ENCODE peak calls at places on chromosome 16, in seven cellular contexts. U is mesenchymal stem cell, Y is H9, M is neuronal stem cell, R is mesendoderm, V is IMR-90, X is H1. F is an unnamed sample.

GRCh38 chr16:4058386-4058785 is 57.9 kb downstream of the ADCY9 start:
- DNase-seq in X (peak; percentile 33), R (no peak), U (no peak), Y (no peak), V (peak; percentile 44), M (no peak), F (no peak)

GRCh38 chr16:48963306-48963705 is 318.3 kb downstream of the CBLN1 start:
- DNase-seq in U (peak; percentile 37), Y (no peak), X (no peak), M (no peak), V (peak; percentile 53), R (peak; percentile 57), F (peak; percentile 51)

GRCh38 chr16:84270531-84270930 is 24.1 kb upstream of the WFDC1 start:
- DNase-seq in U (no peak), X (no peak), Y (no peak), V (no peak), R (no peak), M (no peak), F (no peak)

GRCh38 chr16:75864243-75864642 is 138.0 kb upstream of the CPHXL start:
- DNase-seq in R (no peak), M (no peak), X (no peak), Y (no peak), U (no peak), V (no peak), F (no peak)

GRCh38 chr16:89095401-89095974 is 1.8 kb downstream of the ACSF3 start:
- DNase-seq in U (no peak), M (no peak), Y (no peak), V (no peak), X (peak; percentile 58), R (no peak), F (no peak)

GRCh38 chr16:67157892-67158635 is 1.6 kb downstream of the TRADD start:
- DNase-seq in V (no peak), M (no peak), Y (no peak), R (no peak), X (no peak), U (no peak), F (no peak)

GRCh38 chr16:2062801-2063200 is 15.0 kb downstream of the TSC2 start:
- DNase-seq in U (no peak), R (no peak), X (no peak), M (no peak), V (no peak), Y (no peak), F (no peak)

GRCh38 chr16:28192811-28193529 is 18.8 kb downstream of the XPO6 start:
- DNase-seq in U (no peak), X (no peak), Y (no peak), V (no peak), M (no peak), R (no peak), F (no peak)

GRCh38 chr16:89431616-89432015 is 58.7 kb downstream of the ANKRD11 start:
- DNase-seq in R (no peak), M (no peak), Y (no peak), X (no peak), U (no peak), V (no peak), F (no peak)

GRCh38 chr16:84569382-84569987 is 48.4 kb downstream of the COTL1 start:
- DNase-seq in X (no peak), U (no peak), Y (no peak), M (no peak), R (no peak), V (no peak), F (peak; percentile 42)

GRCh38 chr16:55717326-55717725 is 61.5 kb downstream of the SLC6A2 start:
- DNase-seq in Y (no peak), V (no peak), R (no peak), X (no peak), M (no peak), U (no peak), F (no peak)

GRCh38 chr16:59195242-59195641 is 461.1 kb upstream of the GOT2 start:
- DNase-seq in V (no peak), Y (no peak), R (no peak), U (no peak), X (no peak), M (no peak), F (no peak)

GRCh38 chr16:48098472-48098871 is 57.3 kb downstream of the ABCC12 start:
- DNase-seq in M (no peak), R (no peak), U (no peak), X (no peak), V (peak; percentile 12), Y (no peak), F (no peak)

GRCh38 chr16:17237350-17237944 is 233.3 kb downstream of the XYLT1 start:
- DNase-seq in R (no peak), U (no peak), V (no peak), X (no peak), M (no peak), Y (no peak), F (no peak)

GRCh38 chr16:55912022-55912421 is 36.8 kb upstream of the CES5A start:
- DNase-seq in M (no peak), R (no peak), U (no peak), Y (no peak), V (no peak), X (no peak), F (no peak)

GRCh38 chr16:72983728-72984350 is 64.1 kb downstream of the ZFHX3 start:
- DNase-seq in X (no peak), Y (no peak), M (no peak), V (no peak), R (no peak), U (no peak), F (no peak)

GRCh38 chr16:88772871-88773811 is 11.9 kb downstream of the PIEZO1 start:
- DNase-seq in R (peak; percentile 49), Y (no peak), U (peak; percentile 96), V (peak; percentile 95), M (no peak), X (no peak), F (peak; percentile 93)

GRCh38 chr16:27332105-27332504 is 18.3 kb downstream of the IL4R start:
- DNase-seq in R (peak; percentile 32), V (no peak), Y (no peak), M (no peak), X (no peak), U (no peak), F (no peak)

GRCh38 chr16:80938035-80938927 is 68.4 kb downstream of the CMC2 start:
- DNase-seq in V (peak; percentile 94), R (peak; percentile 66), M (peak; percentile 75), U (peak; percentile 37), X (no peak), Y (no peak), F (no peak)

GRCh38 chr16:4378202-4378666 is 6.6 kb downstream of the VASN start:
- DNase-seq in Y (no peak), M (no peak), U (no peak), R (no peak), V (no peak), X (no peak), F (no peak)

GRCh38 chr16:88013091-88013609 is 61.9 kb downstream of the BANP start:
- DNase-seq in R (no peak), V (peak; percentile 11), Y (no peak), X (no peak), U (peak; percentile 77), M (no peak), F (no peak)

GRCh38 chr16:55000595-55000994 is 69.9 kb downstream of the IRX5 start:
- DNase-seq in Y (no peak), U (no peak), V (no peak), X (no peak), M (no peak), R (no peak), F (no peak)

GRCh38 chr16:89164436-89164835 is 7.1 kb upstream of the CDH15 start:
- DNase-seq in V (no peak), X (no peak), R (no peak), U (no peak), M (peak; percentile 40), Y (no peak), F (no peak)

GRCh38 chr16:22207715-22208360 is 1.8 kb downstream of the EEF2K start:
- DNase-seq in Y (no peak), U (no peak), V (no peak), M (no peak), X (no peak), R (no peak), F (no peak)
- H2AK5ac ChIP-seq in Y (no peak overlapping the region), U (no peak overlapping the region), V (peak overlapping the region; percentile 5), M (peak overlapping the region; percentile 50), X (peak overlapping the region; percentile 9), R (no peak overlapping the region), F (no peak overlapping the region)

GRCh38 chr16:57748596-57748995 is 13.0 kb downstream of the KATNB1 start:
- DNase-seq in U (no peak), R (no peak), M (no peak), Y (peak; percentile 18), X (no peak), V (no peak), F (peak; percentile 80)

GRCh38 chr16:57747496-57747895 is 11.9 kb downstream of the KATNB1 start:
- DNase-seq in V (no peak), X (no peak), R (no peak), Y (peak; percentile 20), M (no peak), U (no peak), F (no peak)

GRCh38 chr16:57749101-57749692 is 13.6 kb downstream of the KATNB1 start:
- DNase-seq in M (no peak), V (no peak), U (no peak), R (no peak), X (no peak), Y (no peak), F (no peak)

GRCh38 chr16:57747091-57747490 is 11.5 kb downstream of the KATNB1 start:
- DNase-seq in M (no peak), R (no peak), X (no peak), U (no peak), V (no peak), Y (no peak), F (no peak)

GRCh38 chr16:57747996-57748395 is 12.4 kb downstream of the KATNB1 start:
- DNase-seq in M (no peak), X (no peak), R (no peak), Y (no peak), U (no peak), V (no peak), F (no peak)
- H2AK5ac ChIP-seq in M (no peak overlapping the region), X (no peak overlapping the region), R (no peak overlapping the region), Y (no peak overlapping the region), U (no peak overlapping the region), V (no peak overlapping the region), F (no peak overlapping the region)

GRCh38 chr16:23608194-23608593 is 12.1 kb upstream of the NDUFAB1 start:
- DNase-seq in M (no peak), X (no peak), U (peak; percentile 31), R (no peak), Y (no peak), V (peak; percentile 71), F (no peak)

GRCh38 chr16:23609929-23610328 is 13.8 kb upstream of the NDUFAB1 start:
- DNase-seq in X (no peak), M (no peak), U (no peak), V (no peak), R (no peak), Y (no peak), F (no peak)

GRCh38 chr16:23611936-23612335 is 15.8 kb upstream of the NDUFAB1 start:
- DNase-seq in M (no peak), X (no peak), U (no peak), Y (no peak), V (no peak), R (no peak), F (no peak)

GRCh38 chr16:23607740-23608139 is 11.6 kb upstream of the NDUFAB1 start:
- DNase-seq in V (peak; percentile 47), M (no peak), R (peak; percentile 9), Y (no peak), X (no peak), U (no peak), F (no peak)
- H2AK5ac ChIP-seq in V (no peak overlapping the region), M (no peak overlapping the region), R (no peak overlapping the region), Y (no peak overlapping the region), X (no peak overlapping the region), U (no peak overlapping the region), F (no peak overlapping the region)

GRCh38 chr16:155031-155398 is 2.6 kb downstream of the HBZ start:
- DNase-seq in U (no peak), M (no peak), X (no peak), R (no peak), V (no peak), Y (no peak), F (no peak)
- H2AK5ac ChIP-seq in U (no peak overlapping the region), M (no peak overlapping the region), X (no peak overlapping the region), R (no peak overlapping the region), V (no peak overlapping the region), Y (no peak overlapping the region), F (no peak overlapping the region)

F was measured in trophoblast cell.